ENCODE peak calls at places on chromosomes 7 and 10, in five cellular contexts. One of them, this sample, is unnamed.

GRCh38 chr10:25455980-25456567 is 281.3 kb downstream of the GPR158 start:
- DNase-seq in spleen: no peak
- DNase-seq in hippocampal formation: no peak
- DNase-seq in psoas muscle: no peak
- DNase-seq in GM13977: no peak
- DNase-seq in this sample: peak

GRCh38 chr10:130463104-130463875 is 327.1 kb downstream of the GLRX3 start:
- DNase-seq in spleen: no peak
- DNase-seq in psoas muscle: no peak
- DNase-seq in GM13977: no peak
- DNase-seq in hippocampal formation: no peak
- DNase-seq in this sample: no peak

GRCh38 chr7:90595801-90596683 is at the start of gene CDK14:
- DNase-seq in hippocampal formation: peak
- DNase-seq in psoas muscle: peak
- DNase-seq in spleen: peak
- DNase-seq in GM13977: peak
- DNase-seq in this sample: peak

GRCh38 chr10:15802375-15802949 is 57.8 kb downstream of the MINDY3 start:
- DNase-seq in psoas muscle: no peak
- DNase-seq in hippocampal formation: no peak
- DNase-seq in spleen: no peak
- DNase-seq in GM13977: no peak
- DNase-seq in this sample: no peak

GRCh38 chr7:107167483-107168232 is 1.1 kb upstream of the HBP1 start:
- DNase-seq in psoas muscle: peak
- DNase-seq in GM13977: peak
- DNase-seq in hippocampal formation: peak
- DNase-seq in spleen: no peak
- DNase-seq in this sample: peak

GRCh38 chr7:33771422-33771821 is 133.9 kb upstream of the BMPER start:
- DNase-seq in GM13977: no peak
- DNase-seq in spleen: no peak
- DNase-seq in hippocampal formation: no peak
- DNase-seq in psoas muscle: no peak
- DNase-seq in this sample: no peak

GRCh38 chr7:107048783-107049418 is 4.4 kb downstream of the PRKAR2B start:
- DNase-seq in psoas muscle: no peak
- DNase-seq in hippocampal formation: no peak
- DNase-seq in spleen: no peak
- DNase-seq in GM13977: no peak
- DNase-seq in this sample: no peak

GRCh38 chr7:44106311-44107065 is 2.3 kb downstream of the AEBP1 start:
- DNase-seq in GM13977: no peak
- DNase-seq in hippocampal formation: no peak
- DNase-seq in spleen: peak
- DNase-seq in psoas muscle: no peak
- DNase-seq in this sample: no peak

GRCh38 chr7:34845666-34846361 is 187.8 kb downstream of the NPSR1 start:
- DNase-seq in GM13977: no peak
- DNase-seq in psoas muscle: no peak
- DNase-seq in hippocampal formation: no peak
- DNase-seq in spleen: no peak
- DNase-seq in this sample: no peak

GRCh38 chr7:72087926-72088325 is 324.2 kb downstream of the CALN1 start:
- DNase-seq in spleen: no peak
- DNase-seq in psoas muscle: no peak
- DNase-seq in hippocampal formation: no peak
- DNase-seq in GM13977: no peak
- DNase-seq in this sample: no peak

GRCh38 chr10:132354356-132355094 is 22.5 kb downstream of the LRRC27 start:
- DNase-seq in hippocampal formation: no peak
- DNase-seq in psoas muscle: no peak
- DNase-seq in spleen: peak
- DNase-seq in GM13977: no peak
- DNase-seq in this sample: no peak

GRCh38 chr7:140506788-140507464 is 27.6 kb upstream of the MKRN1 start:
- DNase-seq in hippocampal formation: no peak
- DNase-seq in spleen: no peak
- DNase-seq in GM13977: no peak
- DNase-seq in psoas muscle: peak
- DNase-seq in this sample: no peak

GRCh38 chr7:1725199-1725701 is 55.2 kb downstream of the ELFN1 start:
- DNase-seq in GM13977: no peak
- DNase-seq in spleen: no peak
- DNase-seq in psoas muscle: peak
- DNase-seq in hippocampal formation: no peak
- DNase-seq in this sample: no peak

GRCh38 chr10:126905776-126906703 is 812 bp downstream of the DOCK1 start:
- DNase-seq in GM13977: no peak
- DNase-seq in psoas muscle: no peak
- DNase-seq in spleen: peak
- DNase-seq in hippocampal formation: no peak
- DNase-seq in this sample: peak

GRCh38 chr10:94630017-94630688 is 53.4 kb upstream of the CYP2C18 start:
- DNase-seq in psoas muscle: no peak
- DNase-seq in GM13977: peak
- DNase-seq in hippocampal formation: peak
- DNase-seq in spleen: no peak
- DNase-seq in this sample: peak

GRCh38 chr10:121462955-121463354 is 135.3 kb downstream of the FGFR2 start:
- DNase-seq in GM13977: no peak
- DNase-seq in spleen: no peak
- DNase-seq in psoas muscle: no peak
- DNase-seq in hippocampal formation: no peak
- DNase-seq in this sample: no peak

GRCh38 chr7:122913608-122914007 is 27.3 kb upstream of the CADPS2 start:
- DNase-seq in spleen: no peak
- DNase-seq in GM13977: no peak
- DNase-seq in hippocampal formation: no peak
- DNase-seq in psoas muscle: no peak
- DNase-seq in this sample: no peak

GRCh38 chr7:158244430-158244829 is 343.2 kb downstream of the PTPRN2 start:
- DNase-seq in spleen: no peak
- DNase-seq in GM13977: no peak
- DNase-seq in psoas muscle: no peak
- DNase-seq in hippocampal formation: no peak
- DNase-seq in this sample: no peak

GRCh38 chr10:11472158-11472753 is 139.2 kb downstream of the USP6NL start:
- DNase-seq in hippocampal formation: peak
- DNase-seq in spleen: peak
- DNase-seq in GM13977: peak
- DNase-seq in psoas muscle: peak
- DNase-seq in this sample: peak

GRCh38 chr10:13402016-13402415 is 53.9 kb upstream of the SEPHS1 start:
- DNase-seq in hippocampal formation: no peak
- DNase-seq in GM13977: no peak
- DNase-seq in psoas muscle: no peak
- DNase-seq in spleen: no peak
- DNase-seq in this sample: no peak

GRCh38 chr10:97174276-97174775 is 11.4 kb downstream of the SLIT1 start:
- DNase-seq in GM13977: no peak
- DNase-seq in hippocampal formation: no peak
- DNase-seq in psoas muscle: no peak
- DNase-seq in spleen: peak
- DNase-seq in this sample: no peak

GRCh38 chr10:553233-553632 is 136.2 kb downstream of the DIP2C start:
- DNase-seq in GM13977: no peak
- DNase-seq in psoas muscle: no peak
- DNase-seq in spleen: no peak
- DNase-seq in hippocampal formation: no peak
- DNase-seq in this sample: no peak

GRCh38 chr10:82908096-82908495 is 1033.1 kb downstream of the NRG3 start:
- DNase-seq in GM13977: no peak
- DNase-seq in hippocampal formation: no peak
- DNase-seq in spleen: no peak
- DNase-seq in psoas muscle: no peak
- DNase-seq in this sample: no peak

GRCh38 chr7:131008840-131009651 is 275.0 kb upstream of the KLF14 start:
- DNase-seq in GM13977: peak
- DNase-seq in hippocampal formation: no peak
- DNase-seq in psoas muscle: no peak
- DNase-seq in spleen: no peak
- DNase-seq in this sample: no peak

GRCh38 chr7:19747740-19748339 is 25.6 kb downstream of the TMEM196 start:
- DNase-seq in psoas muscle: no peak
- DNase-seq in hippocampal formation: peak
- DNase-seq in spleen: no peak
- DNase-seq in GM13977: peak
- DNase-seq in this sample: peak

GRCh38 chr10:8172604-8173003 is 118.1 kb downstream of the GATA3 start:
- DNase-seq in GM13977: no peak
- DNase-seq in psoas muscle: no peak
- DNase-seq in spleen: no peak
- DNase-seq in hippocampal formation: no peak
- DNase-seq in this sample: no peak

GRCh38 chr10:112475565-112476233 is 28.7 kb downstream of the VTI1A start:
- DNase-seq in GM13977: no peak
- DNase-seq in hippocampal formation: peak
- DNase-seq in spleen: no peak
- DNase-seq in psoas muscle: no peak
- DNase-seq in this sample: peak

GRCh38 chr7:20797174-20798080 is 10.7 kb upstream of the SP8 start:
- DNase-seq in GM13977: no peak
- DNase-seq in hippocampal formation: no peak
- DNase-seq in psoas muscle: peak
- DNase-seq in spleen: no peak
- DNase-seq in this sample: no peak